ENCODE peak calls at places on chromosomes 16 and 17, in eight cellular contexts. B is stimulated activated CD8-positive, alpha-beta memory T cell treated with anti-CD3 and anti-CD28 coated beads, Interleukin-7, amount 100 ng/mL, for 1 hour; I is effector CD4-positive, alpha-beta T cell; P is progenitor cell of endocrine pancreas; A is GM18507; U is heart right ventricle; Z is activated gamma-delta T cell; Q is GDM1. M is an unnamed sample.

GRCh38 chr17:58006563-58006923 is 503 bp downstream of the SRSF1 start:
- DNase-seq in B (peak; percentile 13), Q (peak; percentile 32), Z (no peak), A (no peak), P (peak; percentile 38), I (peak; percentile 33), U (peak; percentile 82), M (peak; percentile 78)

GRCh38 chr17:10879110-10879509 is 41.2 kb upstream of the PIRT start:
- DNase-seq in B (no peak), P (peak; percentile 31), Q (peak; percentile 9), I (no peak), A (no peak), U (no peak), Z (no peak), M (no peak)

GRCh38 chr16:1913327-1914083 is 4.7 kb downstream of the HS3ST6 start:
- DNase-seq in B (no peak), Q (no peak), P (no peak), Z (no peak), U (no peak), I (no peak), A (no peak), M (peak; percentile 74)

GRCh38 chr17:82318169-82318498 is 726 bp upstream of the CD7 start:
- DNase-seq in A (no peak), I (no peak), Z (no peak), U (no peak), Q (no peak), P (no peak), B (no peak), M (no peak)

GRCh38 chr17:77581480-77581879 is 377.0 kb upstream of the TNRC6C start:
- DNase-seq in I (no peak), U (no peak), Z (no peak), Q (no peak), P (no peak), A (no peak), B (no peak), M (no peak)

GRCh38 chr16:75029854-75030253 is 31.0 kb downstream of the ZNRF1 start:
- DNase-seq in I (no peak), Z (no peak), A (no peak), Q (no peak), U (no peak), P (no peak), B (no peak), M (no peak)

GRCh38 chr16:87560428-87561199 is 41.7 kb upstream of the JPH3 start:
- DNase-seq in Q (no peak), P (no peak), I (no peak), B (no peak), Z (no peak), U (peak; percentile 19), A (peak; percentile 32), M (peak; percentile 45)

GRCh38 chr17:68204736-68205135 is 43.1 kb upstream of the AMZ2 start:
- DNase-seq in I (no peak), Q (no peak), B (no peak), A (no peak), Z (no peak), U (no peak), P (no peak), M (peak; percentile 64)

GRCh38 chr16:86443508-86444130 is 66.7 kb upstream of the FOXF1 start:
- DNase-seq in Z (no peak), P (no peak), A (no peak), I (no peak), U (no peak), Q (no peak), B (no peak), M (no peak)

GRCh38 chr17:57666198-57666870 is 78.8 kb downstream of the CCDC182 start:
- DNase-seq in I (no peak), B (no peak), P (no peak), Q (no peak), U (peak; percentile 1), Z (no peak), A (no peak), M (no peak)

GRCh38 chr17:67624886-67625656 is 92.7 kb upstream of the NOL11 start:
- DNase-seq in Q (no peak), Z (no peak), A (no peak), U (no peak), P (no peak), I (no peak), B (no peak), M (no peak)

GRCh38 chr17:75894049-75894742 is 2.6 kb downstream of the TRIM65 start:
- DNase-seq in P (no peak), U (no peak), A (no peak), B (no peak), Z (no peak), Q (no peak), I (no peak), M (no peak)

GRCh38 chr16:88716601-88717001 is 10.3 kb downstream of the CTU2 start:
- DNase-seq in P (no peak), Z (no peak), Q (no peak), B (no peak), I (no peak), A (no peak), U (no peak), M (no peak)

GRCh38 chr17:50452627-50453300 is 15.9 kb downstream of the CHAD start:
- DNase-seq in Z (no peak), I (no peak), A (no peak), B (no peak), Q (no peak), P (no peak), U (no peak), M (no peak)

GRCh38 chr17:46984341-46984740 is 5.3 kb upstream of the RPRML start:
- DNase-seq in Q (no peak), U (no peak), A (no peak), Z (no peak), B (no peak), P (no peak), I (no peak), M (no peak)

GRCh38 chr17:31385428-31386285 is 5.8 kb upstream of the RAB11FIP4 start:
- DNase-seq in B (no peak), I (no peak), U (no peak), A (no peak), Q (no peak), Z (no peak), P (no peak), M (no peak)

GRCh38 chr16:85239239-85239638 is 127.0 kb upstream of the CIBAR2 start:
- DNase-seq in U (no peak), A (no peak), Q (no peak), P (no peak), B (no peak), Z (no peak), I (no peak), M (no peak)

GRCh38 chr17:80869476-80869875 is 122.2 kb upstream of the CHMP6 start:
- DNase-seq in Z (no peak), U (no peak), P (no peak), Q (no peak), I (no peak), A (no peak), B (no peak), M (no peak)

GRCh38 chr16:74264806-74265205 is 31.8 kb upstream of the PSMD7 start:
- DNase-seq in A (no peak), B (no peak), P (no peak), Q (no peak), U (no peak), I (no peak), Z (no peak), M (no peak)

GRCh38 chr16:10776280-10776679 is 32.6 kb downstream of the NUBP1 start:
- DNase-seq in Z (no peak), A (peak; percentile 50), B (no peak), I (no peak), U (no peak), Q (no peak), P (no peak), M (no peak)

GRCh38 chr17:46894024-46894423 is 28.9 kb upstream of the GOSR2 start:
- DNase-seq in Z (no peak), U (no peak), A (no peak), B (no peak), I (no peak), P (no peak), Q (no peak), M (no peak)

M was measured in lung.